ENCODE peak calls at places on chromosome 3, in five cellular contexts. N, Q, T, Z and H are unnamed samples.

GRCh38 chr3:143207338-143207961 is 87.9 kb downstream of the CHST2 start:
- DNase-seq in N (no peak), Q (peak; percentile 95), T (no peak), Z (peak; percentile 78), H (peak; percentile 10)

GRCh38 chr3:29329986-29330514 is 49.2 kb downstream of the RBMS3 start:
- DNase-seq in N (no peak), Q (no peak), T (no peak), Z (no peak), H (peak; percentile 14)

GRCh38 chr3:77795013-77795412 is 755.1 kb downstream of the ROBO2 start:
- DNase-seq in N (no peak), Q (no peak), T (no peak), Z (no peak), H (no peak)

GRCh38 chr3:117356296-117356695 is 646.7 kb downstream of the TUSC7 start:
- DNase-seq in N (no peak), Q (no peak), T (no peak), Z (no peak), H (no peak)

GRCh38 chr3:29128004-29128403 is 152.9 kb upstream of the RBMS3 start:
- DNase-seq in N (peak; percentile 7), Q (no peak), T (no peak), Z (no peak), H (no peak)

GRCh38 chr3:107690522-107691138 is 167.9 kb downstream of the BBX start:
- DNase-seq in N (peak; percentile 35), Q (no peak), T (peak; percentile 45), Z (peak; percentile 45), H (peak; percentile 30)

GRCh38 chr3:172929451-172929850 is 178.9 kb downstream of the ECT2 start:
- DNase-seq in N (no peak), Q (no peak), T (no peak), Z (no peak), H (no peak)

GRCh38 chr3:116399701-116400261 is 45.5 kb downstream of the LSAMP start:
- DNase-seq in N (no peak), Q (no peak), T (no peak), Z (no peak), H (no peak)

GRCh38 chr3:121870710-121871109 is 23.5 kb upstream of the SLC15A2 start:
- DNase-seq in N (no peak), Q (no peak), T (no peak), Z (no peak), H (no peak)

GRCh38 chr3:94069242-94069813 is 6.5 kb downstream of the NSUN3 start:
- DNase-seq in N (peak; percentile 11), Q (no peak), T (peak; percentile 3), Z (no peak), H (peak; percentile 10)

GRCh38 chr3:122519693-122520092 is 5.0 kb upstream of the KPNA1 start:
- DNase-seq in N (no peak), Q (no peak), T (no peak), Z (no peak), H (no peak)

GRCh38 chr3:67648229-67648628 is 6.2 kb downstream of the SUCLG2 start:
- DNase-seq in N (no peak), Q (no peak), T (peak; percentile 36), Z (no peak), H (no peak)

GRCh38 chr3:196165850-196166249 is 45.4 kb downstream of the ZDHHC19 start:
- DNase-seq in N (no peak), Q (no peak), T (no peak), Z (no peak), H (no peak)

GRCh38 chr3:160981217-160981938 is 123.8 kb downstream of the B3GALNT1 start:
- DNase-seq in N (no peak), Q (peak; percentile 31), T (no peak), Z (no peak), H (no peak)

GRCh38 chr3:156750191-156750873 is 75.8 kb upstream of the LEKR1 start:
- DNase-seq in N (no peak), Q (no peak), T (no peak), Z (no peak), H (no peak)

GRCh38 chr3:78570482-78570881 is 1197.3 kb downstream of the ROBO1 start:
- DNase-seq in N (no peak), Q (no peak), T (no peak), Z (no peak), H (no peak)

GRCh38 chr3:115099115-115099884 is 47.8 kb downstream of the ZBTB20 start:
- DNase-seq in N (no peak), Q (no peak), T (peak; percentile 36), Z (no peak), H (no peak)

GRCh38 chr3:127159547-127159946 is 33.4 kb upstream of the PRR23E start:
- DNase-seq in N (no peak), Q (no peak), T (no peak), Z (no peak), H (no peak)

GRCh38 chr3:161171113-161171512 is 50.0 kb upstream of the NMD3 start:
- DNase-seq in N (no peak), Q (no peak), T (no peak), Z (no peak), H (no peak)

GRCh38 chr3:99023590-99024192 is 122.2 kb upstream of the DCBLD2 start:
- DNase-seq in N (peak; percentile 36), Q (no peak), T (peak; percentile 3), Z (peak; percentile 10), H (peak; percentile 23)

DNA sequence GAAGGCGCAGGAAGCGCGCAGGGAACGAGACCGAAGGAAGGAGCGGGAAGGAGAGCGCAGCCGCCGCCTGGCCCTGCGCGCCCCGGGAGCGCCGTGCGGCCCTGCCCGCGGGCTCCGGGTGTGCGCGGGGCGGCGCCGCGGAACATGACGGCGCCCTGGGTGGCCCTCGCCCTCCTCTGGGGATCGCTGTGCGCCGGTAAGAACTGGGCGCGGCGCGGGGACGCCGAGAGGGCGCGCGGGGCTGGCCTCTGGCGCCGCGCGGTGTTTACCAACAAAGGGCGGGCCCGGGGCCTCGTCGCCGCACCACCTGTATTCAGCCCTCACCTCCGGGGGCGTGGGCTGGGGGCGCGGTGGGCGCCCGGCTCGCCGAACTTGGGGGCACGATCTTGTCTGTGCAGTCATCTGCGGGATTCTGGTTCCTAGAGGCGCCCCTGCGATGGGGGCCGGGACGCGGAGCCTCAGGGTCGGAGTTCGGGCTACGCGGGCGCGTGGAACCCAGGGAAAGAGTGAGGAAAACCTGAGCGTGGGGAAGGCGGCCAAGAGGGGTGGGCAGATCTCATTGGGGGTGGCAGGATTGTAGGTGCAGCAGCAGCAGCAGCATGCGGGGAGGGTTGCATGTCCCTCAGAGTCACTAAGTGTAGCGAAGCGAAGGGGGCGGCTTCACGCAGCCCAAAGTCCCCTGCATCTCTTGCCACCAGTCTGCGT is 641 bp downstream of the ACVR2B start:
- DNase-seq in N (peak; percentile 68), Q (no peak), T (no peak), Z (peak; percentile 69), H (peak; percentile 33)
- TF ChIP-seq CHD2 in N (no peak), Q (no peak), T (no peak), Z (peak; percentile 12), H (no peak)

GRCh38 chr3:136932978-136933812 is 24.6 kb upstream of the IL20RB start:
- DNase-seq in N (no peak), Q (no peak), T (no peak), Z (no peak), H (no peak)

GRCh38 chr3:136929984-136930671 is 27.7 kb upstream of the IL20RB start:
- DNase-seq in N (no peak), Q (no peak), T (no peak), Z (no peak), H (peak; percentile 30)

GRCh38 chr3:136931587-136931986 is 26.2 kb upstream of the IL20RB start:
- DNase-seq in N (no peak), Q (no peak), T (no peak), Z (no peak), H (no peak)

GRCh38 chr3:136928240-136928639 is 29.5 kb upstream of the IL20RB start:
- DNase-seq in N (no peak), Q (no peak), T (no peak), Z (no peak), H (no peak)

GRCh38 chr3:136932518-136932917 is 25.3 kb upstream of the IL20RB start:
- DNase-seq in N (no peak), Q (no peak), T (no peak), Z (no peak), H (no peak)
- TF ChIP-seq SMC3 in N (no peak), Q (no peak), T (no peak), Z (no peak), H (no peak)

GRCh38 chr3:131804565-131805133 is 230.2 kb downstream of the CPNE4 start:
- DNase-seq in N (no peak), Q (no peak), T (no peak), Z (peak; percentile 2), H (no peak)
- TF ChIP-seq USF2 in N (no peak), Q (no peak), T (no peak), Z (no peak), H (no peak)

GRCh38 chr3:133591271-133591742 is 17.8 kb downstream of the CDV3 start:
- DNase-seq in N (no peak), Q (no peak), T (no peak), Z (no peak), H (no peak)
- TF ChIP-seq CHD2 in N (no peak), Q (no peak), T (no peak), Z (no peak), H (no peak)

GRCh38 chr3:58388550-58389061 is 45.0 kb downstream of the PDHB start:
- DNase-seq in N (peak; percentile 47), Q (no peak), T (peak; percentile 16), Z (no peak), H (no peak)
- TF ChIP-seq SMC3 in N (no peak), Q (no peak), T (no peak), Z (no peak), H (no peak)

GRCh38 chr3:14640157-14640562 is 11.4 kb upstream of the CCDC174 start:
- DNase-seq in N (no peak), Q (no peak), T (no peak), Z (no peak), H (peak; percentile 15)
- TF ChIP-seq USF2 in N (no peak), Q (no peak), T (no peak), Z (no peak), H (no peak)

GRCh38 chr3:194265996-194266657 is 85.0 kb downstream of the CPN2 start:
- DNase-seq in N (no peak), Q (no peak), T (no peak), Z (no peak), H (no peak)
- TF ChIP-seq CHD2 in N (no peak), Q (no peak), T (no peak), Z (no peak), H (no peak)

GRCh38 chr3:177468331-177468730 is 271.0 kb upstream of the TBL1XR1 start:
- DNase-seq in N (no peak), Q (no peak), T (no peak), Z (no peak), H (no peak)
- TF ChIP-seq SMC3 in N (no peak), Q (no peak), T (no peak), Z (no peak), H (no peak)